ENCODE peak calls at places on chromosome 22, in four cellular contexts. One of them, this sample, is unnamed.

GRCh38 chr22:30474683-30475424 is 3.0 kb upstream of the SEC14L3 start:
- DNase-seq in sigmoid colon: no peak
- DNase-seq in natural killer cell: no peak
- DNase-seq in nephron progenitor cell: no peak
- DNase-seq in this sample: no peak

GRCh38 chr22:47036352-47036751 is 273.9 kb downstream of the TBC1D22A start:
- DNase-seq in sigmoid colon: peak
- DNase-seq in natural killer cell: no peak
- DNase-seq in nephron progenitor cell: no peak
- DNase-seq in this sample: no peak

GRCh38 chr22:29848115-29848514 is 10.0 kb upstream of the ASCC2 start:
- DNase-seq in sigmoid colon: no peak
- DNase-seq in natural killer cell: no peak
- DNase-seq in nephron progenitor cell: no peak
- DNase-seq in this sample: no peak

GRCh38 chr22:29145321-29146072 is 60.2 kb upstream of the EMID1 start:
- DNase-seq in sigmoid colon: peak
- DNase-seq in natural killer cell: no peak
- DNase-seq in nephron progenitor cell: no peak
- DNase-seq in this sample: no peak

GRCh38 chr22:25208743-25209505 is 9.3 kb downstream of the CRYBB3 start:
- DNase-seq in sigmoid colon: no peak
- DNase-seq in natural killer cell: no peak
- DNase-seq in nephron progenitor cell: no peak
- DNase-seq in this sample: no peak

GRCh38 chr22:38783095-38783710 is 10.7 kb downstream of the DNAL4 start:
- DNase-seq in sigmoid colon: no peak
- DNase-seq in natural killer cell: no peak
- DNase-seq in nephron progenitor cell: no peak
- DNase-seq in this sample: no peak

GRCh38 chr22:48258841-48259240 is 1496.4 kb downstream of the TBC1D22A start:
- DNase-seq in sigmoid colon: no peak
- DNase-seq in natural killer cell: no peak
- DNase-seq in nephron progenitor cell: no peak
- DNase-seq in this sample: no peak

GRCh38 chr22:31933406-31933805 is 10.9 kb upstream of the YWHAH start:
- DNase-seq in sigmoid colon: no peak
- DNase-seq in natural killer cell: no peak
- DNase-seq in nephron progenitor cell: no peak
- DNase-seq in this sample: no peak

GRCh38 chr22:36999463-36999862 is 19.8 kb downstream of the TST start:
- DNase-seq in sigmoid colon: no peak
- DNase-seq in natural killer cell: no peak
- DNase-seq in nephron progenitor cell: no peak
- DNase-seq in this sample: no peak

GRCh38 chr22:18078329-18079041 is 695 bp downstream of the PEX26 start:
- DNase-seq in sigmoid colon: no peak
- DNase-seq in natural killer cell: peak
- DNase-seq in nephron progenitor cell: peak
- DNase-seq in this sample: peak

GRCh38 chr22:47173535-47174021 is 411.1 kb downstream of the TBC1D22A start:
- DNase-seq in sigmoid colon: peak
- DNase-seq in natural killer cell: no peak
- DNase-seq in nephron progenitor cell: no peak
- DNase-seq in this sample: no peak

GRCh38 chr22:42880815-42881214 is 23.7 kb upstream of the ARFGAP3 start:
- DNase-seq in sigmoid colon: no peak
- DNase-seq in natural killer cell: no peak
- DNase-seq in nephron progenitor cell: no peak
- DNase-seq in this sample: no peak

GRCh38 chr22:29105468-29105867 is 32.6 kb downstream of the KREMEN1 start:
- DNase-seq in sigmoid colon: no peak
- DNase-seq in natural killer cell: no peak
- DNase-seq in nephron progenitor cell: no peak
- DNase-seq in this sample: no peak

GRCh38 chr22:18955696-18956095 is 19.6 kb upstream of the PRODH start:
- DNase-seq in sigmoid colon: peak
- DNase-seq in natural killer cell: no peak
- DNase-seq in nephron progenitor cell: no peak
- DNase-seq in this sample: no peak

GRCh38 chr22:43388420-43388851 is 23.4 kb upstream of the MPPED1 start:
- DNase-seq in sigmoid colon: peak
- DNase-seq in natural killer cell: peak
- DNase-seq in nephron progenitor cell: peak
- DNase-seq in this sample: peak

GRCh38 chr22:46469701-46470100 is 67.7 kb downstream of the CELSR1 start:
- DNase-seq in sigmoid colon: no peak
- DNase-seq in natural killer cell: no peak
- DNase-seq in nephron progenitor cell: no peak
- DNase-seq in this sample: no peak

GRCh38 chr22:37229805-37230672 is 14.0 kb downstream of the RAC2 start:
- DNase-seq in sigmoid colon: no peak
- DNase-seq in natural killer cell: peak
- DNase-seq in nephron progenitor cell: no peak
- DNase-seq in this sample: peak

GRCh38 chr22:31680764-31681624 is 19.0 kb upstream of the PISD start:
- DNase-seq in sigmoid colon: peak
- DNase-seq in natural killer cell: no peak
- DNase-seq in nephron progenitor cell: no peak
- DNase-seq in this sample: no peak

GRCh38 chr22:46500201-46500600 is 37.2 kb downstream of the CELSR1 start:
- DNase-seq in sigmoid colon: no peak
- DNase-seq in natural killer cell: no peak
- DNase-seq in nephron progenitor cell: peak
- DNase-seq in this sample: no peak

GRCh38 chr22:25680949-25681348 is 61.0 kb upstream of the MYO18B start:
- DNase-seq in sigmoid colon: no peak
- DNase-seq in natural killer cell: no peak
- DNase-seq in nephron progenitor cell: no peak
- DNase-seq in this sample: no peak

GRCh38 chr22:47213571-47214230 is 451.3 kb downstream of the TBC1D22A start:
- DNase-seq in sigmoid colon: peak
- DNase-seq in natural killer cell: peak
- DNase-seq in nephron progenitor cell: no peak
- DNase-seq in this sample: peak

GRCh38 chr22:26565181-26565580 is 24.8 kb downstream of the TPST2 start:
- DNase-seq in sigmoid colon: no peak
- DNase-seq in natural killer cell: no peak
- DNase-seq in nephron progenitor cell: no peak
- DNase-seq in this sample: no peak

GRCh38 chr22:25134451-25134850 is 65.2 kb upstream of the CRYBB3 start:
- DNase-seq in sigmoid colon: no peak
- DNase-seq in natural killer cell: no peak
- DNase-seq in nephron progenitor cell: no peak
- DNase-seq in this sample: no peak

GRCh38 chr22:44449683-44450425 is 48.2 kb downstream of the RTL6 start:
- DNase-seq in sigmoid colon: no peak
- DNase-seq in natural killer cell: no peak
- DNase-seq in nephron progenitor cell: no peak
- DNase-seq in this sample: no peak

GRCh38 chr22:17097701-17098100 is 12.9 kb downstream of the IL17RA start:
- DNase-seq in sigmoid colon: peak
- DNase-seq in natural killer cell: no peak
- DNase-seq in nephron progenitor cell: no peak
- DNase-seq in this sample: no peak

GRCh38 chr22:33746501-33746928 is 173.8 kb downstream of the LARGE1 start:
- DNase-seq in sigmoid colon: no peak
- DNase-seq in natural killer cell: no peak
- DNase-seq in nephron progenitor cell: no peak
- DNase-seq in this sample: no peak

GRCh38 chr22:36761553-36762240 is 14.2 kb downstream of the IFT27 start:
- DNase-seq in sigmoid colon: peak
- DNase-seq in natural killer cell: no peak
- DNase-seq in nephron progenitor cell: no peak
- DNase-seq in this sample: no peak

GRCh38 chr22:36768616-36769015 is 7.3 kb downstream of the IFT27 start:
- DNase-seq in sigmoid colon: peak
- DNase-seq in natural killer cell: no peak
- DNase-seq in nephron progenitor cell: no peak
- DNase-seq in this sample: no peak

GRCh38 chr22:32407332-32407731 is 4.7 kb downstream of the RTCB start:
- DNase-seq in sigmoid colon: no peak
- DNase-seq in natural killer cell: no peak
- DNase-seq in nephron progenitor cell: no peak
- DNase-seq in this sample: no peak

GRCh38 chr22:27794244-27794643 is 7.3 kb downstream of the MN1 start:
- DNase-seq in sigmoid colon: no peak
- DNase-seq in natural killer cell: no peak
- DNase-seq in nephron progenitor cell: no peak
- DNase-seq in this sample: no peak
- TF ChIP-seq CTCF in sigmoid colon: no peak
- TF ChIP-seq CTCF in natural killer cell: no peak
- TF ChIP-seq CTCF in nephron progenitor cell: no peak
- TF ChIP-seq CTCF in this sample: no peak

DNA sequence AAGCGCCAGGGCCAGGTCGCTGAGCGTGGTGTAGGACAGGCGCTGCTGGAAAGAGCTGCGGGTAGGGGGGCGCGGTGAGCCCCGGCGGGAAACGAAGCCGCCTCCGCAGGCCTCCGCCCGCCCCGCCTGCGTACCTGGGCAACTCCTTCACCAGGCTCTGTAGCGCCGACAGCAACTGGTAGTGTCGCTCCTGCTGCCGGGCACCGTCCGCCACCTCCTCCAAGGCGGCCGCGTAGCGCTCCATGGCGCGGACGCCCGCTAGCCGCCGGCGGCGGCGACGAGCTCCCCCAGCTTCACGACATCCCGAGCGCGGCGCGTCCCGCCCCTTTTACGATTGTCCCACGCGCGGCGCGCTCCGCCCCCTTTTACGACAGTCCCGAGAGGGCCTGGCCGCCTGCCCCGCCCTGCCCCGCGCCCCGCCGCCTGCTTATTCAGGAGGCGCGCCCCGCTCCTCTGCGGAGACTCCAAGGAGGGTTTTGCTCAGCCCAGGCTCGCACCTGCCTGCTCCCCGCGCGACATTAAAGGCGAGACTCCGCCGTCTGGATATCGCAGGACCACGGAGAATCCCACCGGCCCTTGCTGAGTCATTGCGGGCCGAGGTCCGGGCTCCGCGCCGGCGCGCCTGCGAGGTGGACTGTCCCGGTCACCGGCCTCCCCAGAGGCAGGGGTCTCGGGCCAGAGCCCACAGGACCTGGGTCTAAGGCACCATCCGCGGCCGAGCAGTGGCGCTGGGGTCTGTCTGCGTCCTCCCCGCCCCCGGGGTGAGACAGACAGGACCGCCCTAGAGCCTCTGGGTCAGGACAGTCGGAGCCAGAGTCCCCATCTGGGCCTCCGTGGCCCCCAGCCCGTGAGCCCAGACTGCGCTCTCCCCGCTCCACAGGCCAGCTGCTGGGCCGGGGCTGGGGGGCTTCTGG is at the start of gene DGCR6L:
- DNase-seq in sigmoid colon: peak
- DNase-seq in natural killer cell: peak
- DNase-seq in nephron progenitor cell: peak
- DNase-seq in this sample: peak
- TF ChIP-seq CTCF in sigmoid colon: no peak
- TF ChIP-seq CTCF in natural killer cell: no peak
- TF ChIP-seq CTCF in nephron progenitor cell: no peak
- TF ChIP-seq CTCF in this sample: no peak

GRCh38 chr22:39943366-39943765 is 16.8 kb upstream of the TMA7B start:
- DNase-seq in sigmoid colon: no peak
- DNase-seq in natural killer cell: no peak
- DNase-seq in nephron progenitor cell: peak
- DNase-seq in this sample: no peak
- TF ChIP-seq CTCF in sigmoid colon: no peak
- TF ChIP-seq CTCF in natural killer cell: no peak
- TF ChIP-seq CTCF in nephron progenitor cell: no peak
- TF ChIP-seq CTCF in this sample: peak

DNA sequence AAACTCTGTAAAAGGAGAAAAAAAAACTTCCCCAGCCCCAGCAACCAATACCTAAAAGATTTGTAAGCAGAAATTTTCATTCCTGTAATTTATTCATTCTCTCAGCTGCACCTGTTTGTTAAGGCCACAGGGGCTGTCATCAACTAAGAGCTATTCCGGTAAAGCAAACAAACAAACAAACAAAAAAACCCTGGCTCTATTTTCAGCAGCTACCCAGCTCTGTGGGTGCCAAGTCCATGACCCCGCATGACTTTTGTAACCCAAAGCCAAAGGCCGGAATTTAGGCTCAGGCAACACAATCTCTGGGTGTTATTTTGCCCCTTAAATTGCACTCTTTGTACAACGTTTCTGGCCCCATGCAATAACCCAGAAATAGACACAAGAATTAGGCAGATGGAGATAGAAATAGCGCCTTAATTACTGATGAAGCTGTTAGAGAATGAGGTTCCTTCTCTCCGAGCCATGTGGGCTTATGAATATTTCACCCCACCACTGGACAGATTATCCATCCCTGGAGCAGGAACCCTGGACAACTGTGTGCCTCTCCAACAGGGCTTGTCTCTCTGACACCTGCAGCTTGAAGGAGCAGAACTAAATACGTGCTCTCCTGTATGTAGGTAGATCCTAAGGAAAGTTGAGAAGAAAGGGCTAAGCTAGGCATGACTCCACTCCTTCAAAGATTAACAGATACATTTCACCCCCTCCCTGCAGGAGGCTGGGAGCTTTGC is 29.4 kb downstream of the APOL6 start:
- DNase-seq in sigmoid colon: no peak
- DNase-seq in natural killer cell: no peak
- DNase-seq in nephron progenitor cell: no peak
- DNase-seq in this sample: no peak
- TF ChIP-seq CTCF in sigmoid colon: no peak
- TF ChIP-seq CTCF in natural killer cell: no peak
- TF ChIP-seq CTCF in nephron progenitor cell: no peak
- TF ChIP-seq CTCF in this sample: no peak

DNA sequence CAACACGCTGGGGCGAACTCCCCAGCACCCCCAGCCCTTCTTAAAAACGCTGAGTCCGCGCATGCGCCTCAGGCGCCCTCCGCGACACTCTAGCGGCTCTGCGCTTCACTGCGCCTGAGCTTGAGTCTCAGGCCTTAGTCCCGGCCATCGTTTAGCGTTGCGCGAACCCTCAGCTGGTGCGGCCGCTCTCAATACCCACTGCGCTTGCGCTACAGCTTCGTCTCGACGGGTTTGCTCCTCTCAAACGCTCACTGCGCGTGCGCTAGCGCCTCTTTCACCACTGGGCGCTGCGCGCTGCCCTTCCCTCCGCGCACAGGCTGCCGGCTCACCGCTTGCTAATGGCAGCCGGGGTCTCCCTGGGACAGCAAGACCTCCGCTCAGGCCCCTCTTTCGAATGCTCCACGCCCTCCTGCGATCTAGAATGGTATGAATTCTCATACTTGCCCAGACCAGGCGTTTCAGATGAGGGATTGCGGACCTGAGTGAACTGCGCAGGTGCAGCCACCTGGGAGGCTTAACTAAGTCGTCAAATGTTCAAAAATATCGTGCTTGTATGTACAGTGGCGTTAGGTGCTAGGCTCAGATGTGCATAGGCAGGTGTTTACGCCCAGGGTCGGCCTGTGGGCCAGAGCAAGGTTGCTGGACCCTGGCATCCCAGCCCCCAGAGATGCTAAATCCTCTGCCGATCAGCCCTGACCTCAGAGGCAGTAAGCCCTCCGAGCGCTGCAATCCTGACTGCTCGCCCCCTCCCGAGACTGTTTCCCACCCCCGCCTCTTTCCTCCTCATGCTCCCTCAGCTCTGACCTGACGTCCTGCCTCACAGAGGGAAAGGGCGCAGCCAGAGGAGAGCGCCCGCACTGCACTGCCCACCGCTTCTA is at the start of gene SLC2A11:
- DNase-seq in sigmoid colon: peak
- DNase-seq in natural killer cell: peak
- DNase-seq in nephron progenitor cell: peak
- DNase-seq in this sample: peak
- TF ChIP-seq CTCF in sigmoid colon: peak
- TF ChIP-seq CTCF in natural killer cell: no peak
- TF ChIP-seq CTCF in nephron progenitor cell: no peak
- TF ChIP-seq CTCF in this sample: no peak

GRCh38 chr22:50342651-50343540 is at the start of gene PPP6R2:
- DNase-seq in sigmoid colon: peak
- DNase-seq in natural killer cell: peak
- DNase-seq in nephron progenitor cell: peak
- DNase-seq in this sample: peak
- TF ChIP-seq CTCF in sigmoid colon: peak
- TF ChIP-seq CTCF in natural killer cell: peak
- TF ChIP-seq CTCF in nephron progenitor cell: peak
- TF ChIP-seq CTCF in this sample: no peak